ENCODE peak calls at places on chromosomes 12 and 14, in seven cellular contexts. V is AG04450, Z is Kasumi-1, D is AG09319, S is fibroblast of pulmonary artery, H is GM12865, J is NCI-H446 treated with DMSO at 0.1 percent for 48 hours. A is an unnamed sample.

GRCh38 chr12:69578283-69578682 is 7.0 kb upstream of the CCT2 start:
- DNase-seq in V (no peak), Z (peak), D (no peak), S (no peak), H (no peak), J (no peak), A (no peak)

GRCh38 chr14:65035049-65035448 is 48.4 kb downstream of the FNTB start:
- DNase-seq in V (no peak), Z (no peak), D (no peak), S (peak), H (no peak), J (peak), A (peak)

GRCh38 chr12:124688356-124688992 is 121.1 kb upstream of the NCOR2 start:
- DNase-seq in V (no peak), Z (no peak), D (no peak), S (peak), H (no peak), J (no peak), A (no peak)

GRCh38 chr12:108701779-108702435 is 29.4 kb downstream of the CORO1C start:
- DNase-seq in V (no peak), Z (no peak), D (no peak), S (peak), H (no peak), J (no peak), A (no peak)

GRCh38 chr14:69464829-69465228 is 19.7 kb upstream of the PLEKHD1 start:
- DNase-seq in V (peak), Z (no peak), D (peak), S (peak), H (no peak), J (no peak), A (no peak)

GRCh38 chr12:19014243-19014642 is 115.3 kb upstream of the PLEKHA5 start:
- DNase-seq in V (peak), Z (no peak), D (no peak), S (peak), H (no peak), J (peak), A (no peak)

GRCh38 chr14:28375295-28375694 is 391.3 kb upstream of the FOXG1 start:
- DNase-seq in V (no peak), Z (peak), D (peak), S (peak), H (no peak), J (no peak), A (no peak)

GRCh38 chr12:19053999-19054398 is 75.5 kb upstream of the PLEKHA5 start:
- DNase-seq in V (no peak), Z (no peak), D (no peak), S (no peak), H (no peak), J (no peak), A (no peak)

GRCh38 chr14:68557648-68558047 is 235.2 kb downstream of the ZFP36L1 start:
- DNase-seq in V (no peak), Z (no peak), D (no peak), S (no peak), H (no peak), J (no peak), A (no peak)

GRCh38 chr12:76719171-76719631 is 44.7 kb upstream of the ZDHHC17 start:
- DNase-seq in V (no peak), Z (no peak), D (peak), S (peak), H (no peak), J (no peak), A (no peak)

GRCh38 chr12:130965214-130965613 is 11.5 kb downstream of the ADGRD1 start:
- DNase-seq in V (no peak), Z (no peak), D (no peak), S (no peak), H (no peak), J (no peak), A (no peak)

GRCh38 chr14:50875359-50876090 is 3.7 kb downstream of the ABHD12B start:
- DNase-seq in V (no peak), Z (no peak), D (no peak), S (no peak), H (peak), J (no peak), A (no peak)

GRCh38 chr12:64088431-64089349 is 133.4 kb downstream of the KICS2 start:
- DNase-seq in V (peak), Z (peak), D (peak), S (peak), H (peak), J (peak), A (peak)

GRCh38 chr12:69655616-69656336 is 43.3 kb downstream of the BEST3 start:
- DNase-seq in V (peak), Z (no peak), D (peak), S (peak), H (no peak), J (no peak), A (no peak)

GRCh38 chr14:55075628-55076027 is 24.2 kb downstream of the MAPK1IP1L start:
- DNase-seq in V (no peak), Z (no peak), D (no peak), S (peak), H (peak), J (no peak), A (no peak)

GRCh38 chr12:46555379-46555778 is 182.8 kb upstream of the SLC38A2 start:
- DNase-seq in V (peak), Z (no peak), D (peak), S (peak), H (no peak), J (no peak), A (no peak)

GRCh38 chr12:77407951-77408350 is 342.6 kb upstream of the E2F7 start:
- DNase-seq in V (no peak), Z (no peak), D (no peak), S (no peak), H (no peak), J (no peak), A (no peak)

GRCh38 chr14:55121146-55121545 is 7.9 kb upstream of the LGALS3 start:
- DNase-seq in V (no peak), Z (no peak), D (no peak), S (no peak), H (no peak), J (no peak), A (no peak)

GRCh38 chr14:51310453-51311074 is 70.5 kb downstream of the TMX1 start:
- DNase-seq in V (peak), Z (no peak), D (no peak), S (peak), H (no peak), J (peak), A (no peak)

GRCh38 chr14:68956728-68957127 is 22.4 kb downstream of the ACTN1 start:
- DNase-seq in V (no peak), Z (no peak), D (peak), S (no peak), H (no peak), J (no peak), A (no peak)

GRCh38 chr14:91205449-91205848 is 39.1 kb downstream of the GPR68 start:
- DNase-seq in V (no peak), Z (no peak), D (no peak), S (peak), H (no peak), J (no peak), A (no peak)

GRCh38 chr12:47022296-47022695 is 57.1 kb upstream of the PCED1B start:
- DNase-seq in V (no peak), Z (no peak), D (no peak), S (peak), H (no peak), J (no peak), A (no peak)

GRCh38 chr14:91245029-91245428 is 525 bp upstream of the GPR68 start:
- DNase-seq in V (no peak), Z (no peak), D (no peak), S (no peak), H (no peak), J (no peak), A (no peak)

GRCh38 chr12:71755146-71755892 is 656 bp downstream of the RAB21 start:
- DNase-seq in V (no peak), Z (peak), D (peak), S (peak), H (peak), J (no peak), A (peak)

GRCh38 chr14:53957739-53958138 is 1.1 kb upstream of the BMP4 start:
- DNase-seq in V (no peak), Z (no peak), D (no peak), S (no peak), H (no peak), J (no peak), A (no peak)

GRCh38 chr14:61838661-61839060 is 76.4 kb downstream of the SNAPC1 start:
- DNase-seq in V (no peak), Z (no peak), D (no peak), S (peak), H (no peak), J (no peak), A (no peak)

GRCh38 chr12:5904969-5905368 is 40.1 kb downstream of the ANO2 start:
- DNase-seq in V (no peak), Z (no peak), D (no peak), S (no peak), H (no peak), J (no peak), A (peak)

GRCh38 chr14:51677276-51677675 is 25.6 kb downstream of the FRMD6 start:
- DNase-seq in V (peak), Z (no peak), D (no peak), S (peak), H (no peak), J (no peak), A (no peak)

GRCh38 chr12:14979468-14979867 is 6.6 kb downstream of the PDE6H start:
- DNase-seq in V (no peak), Z (no peak), D (no peak), S (no peak), H (no peak), J (no peak), A (no peak)

GRCh38 chr14:22850944-22851790 is 14.8 kb downstream of the MMP14 start:
- DNase-seq in V (peak), Z (peak), D (peak), S (peak), H (peak), J (peak), A (peak)

A was measured in tibial artery.